ENCODE peak calls at places on chromosome 1, in five cellular contexts. S is CD8-positive, alpha-beta T cell; O is stimulated activated naive CD4-positive, alpha-beta T cell; N is spleen; M is heart left ventricle. X is an unnamed sample.

GRCh38 chr1:32892368-32893197 is 6.3 kb downstream of the HPCA start:
- DNase-seq in S (peak; percentile 44), M (no peak), N (peak; percentile 77), O (peak; percentile 12), X (no peak)

GRCh38 chr1:92029241-92029922 is 403 bp upstream of the EPHX4 start:
- DNase-seq in M (no peak), S (no peak), O (no peak), N (no peak), X (peak; percentile 31)

GRCh38 chr1:165580931-165581871 is 37.4 kb downstream of the LRRC52 start:
- DNase-seq in O (no peak), N (no peak), S (no peak), M (no peak), X (peak; percentile 22)

GRCh38 chr1:27521336-27522147 is 31.6 kb upstream of the WASF2 start:
- DNase-seq in M (peak; percentile 73), O (peak; percentile 31), N (peak; percentile 81), S (peak; percentile 70), X (no peak)

GRCh38 chr1:51768971-51769601 is 109.4 kb downstream of the NRDC start:
- DNase-seq in M (no peak), O (no peak), N (no peak), S (peak; percentile 17), X (peak; percentile 61)

GRCh38 chr1:201377611-201378092 is at the start of gene TNNT2:
- DNase-seq in N (no peak), S (no peak), M (peak; percentile 86), O (no peak), X (no peak)

GRCh38 chr1:203589201-203589600 is 37.4 kb upstream of the ATP2B4 start:
- DNase-seq in M (no peak), N (no peak), S (no peak), O (no peak), X (no peak)

GRCh38 chr1:56404066-56404465 is 175.3 kb downstream of the PLPP3 start:
- DNase-seq in S (no peak), N (no peak), M (no peak), O (no peak), X (no peak)

GRCh38 chr1:85822696-85823095 is 114.5 kb upstream of the ZNHIT6 start:
- DNase-seq in N (no peak), M (no peak), S (no peak), O (no peak), X (no peak)

GRCh38 chr1:29062157-29062942 is 61.4 kb downstream of the TMEM200B start:
- DNase-seq in N (no peak), S (no peak), O (no peak), M (no peak), X (no peak)

GRCh38 chr1:147700042-147700711 is 29.9 kb upstream of the ACP6 start:
- DNase-seq in O (peak; percentile 33), S (peak; percentile 60), M (peak; percentile 61), N (no peak), X (peak; percentile 81)

GRCh38 chr1:30663596-30664091 is 59.7 kb downstream of the MATN1 start:
- DNase-seq in O (no peak), N (peak; percentile 27), M (no peak), S (no peak), X (no peak)

GRCh38 chr1:17011439-17012307 is at the start of gene ATP13A2:
- DNase-seq in O (peak; percentile 79), N (peak; percentile 97), S (peak; percentile 81), M (peak; percentile 89), X (peak; percentile 75)

GRCh38 chr1:78911956-78912880 is 94.3 kb downstream of the ADGRL4 start:
- DNase-seq in O (no peak), N (no peak), M (no peak), S (no peak), X (peak; percentile 73)

GRCh38 chr1:182407724-182408123 is 7.3 kb upstream of the TEDDM1 start:
- DNase-seq in O (no peak), S (no peak), M (no peak), N (no peak), X (no peak)